ENCODE peak calls at places on chromosomes 5 and 9, in six cellular contexts. E is gastrocnemius medialis, M is IMR-90, Y is adrenal gland, X is cardiac muscle cell, W is brain microvascular endothelial cell. U is an unnamed sample.

GRCh38 chr9:91953723-91954122 is 3.7 kb upstream of the ROR2 start:
- DNase-seq in E (no peak), M (no peak), Y (no peak), X (no peak), W (no peak), U (no peak)

GRCh38 chr9:113307401-113307975 is 4.3 kb upstream of the RNF183 start:
- DNase-seq in E (no peak), M (no peak), Y (no peak), X (no peak), W (no peak), U (no peak)

GRCh38 chr9:29449294-29449693 is 1876.0 kb upstream of the C9orf72 start:
- DNase-seq in E (no peak), M (no peak), Y (no peak), X (no peak), W (no peak), U (no peak)

GRCh38 chr9:89405832-89406231 is 87.5 kb downstream of the SECISBP2 start:
- DNase-seq in E (no peak), M (no peak), Y (no peak), X (no peak), W (no peak), U (no peak)

GRCh38 chr9:111016046-111017026 is 21.9 kb downstream of the LPAR1 start:
- DNase-seq in E (no peak), M (peak), Y (no peak), X (peak), W (peak), U (no peak)

GRCh38 chr9:70398145-70398556 is 16.3 kb downstream of the KLF9 start:
- DNase-seq in E (no peak), M (no peak), Y (no peak), X (no peak), W (no peak), U (no peak)

GRCh38 chr5:124639095-124639665 is 107.3 kb downstream of the ZNF608 start:
- DNase-seq in E (no peak), M (no peak), Y (no peak), X (no peak), W (no peak), U (no peak)

GRCh38 chr5:157456301-157456700 is 3.7 kb upstream of the NIPAL4 start:
- DNase-seq in E (no peak), M (no peak), Y (no peak), X (no peak), W (no peak), U (no peak)

GRCh38 chr5:97042981-97043380 is 99.4 kb downstream of the LIX1 start:
- DNase-seq in E (no peak), M (no peak), Y (no peak), X (peak), W (no peak), U (no peak)

GRCh38 chr9:6490863-6491262 is 77.9 kb downstream of the UHRF2 start:
- DNase-seq in E (no peak), M (no peak), Y (no peak), X (no peak), W (no peak), U (no peak)

GRCh38 chr5:174503461-174504265 is 220.7 kb upstream of the MSX2 start:
- DNase-seq in E (no peak), M (peak), Y (no peak), X (no peak), W (no peak), U (no peak)

GRCh38 chr9:110206388-110206787 is 1.6 kb downstream of the C9orf152 start:
- DNase-seq in E (no peak), M (no peak), Y (no peak), X (no peak), W (no peak), U (no peak)

GRCh38 chr5:74122979-74123575 is 497.1 kb downstream of the ARHGEF28 start:
- DNase-seq in E (no peak), M (no peak), Y (no peak), X (no peak), W (peak), U (no peak)

DNA sequence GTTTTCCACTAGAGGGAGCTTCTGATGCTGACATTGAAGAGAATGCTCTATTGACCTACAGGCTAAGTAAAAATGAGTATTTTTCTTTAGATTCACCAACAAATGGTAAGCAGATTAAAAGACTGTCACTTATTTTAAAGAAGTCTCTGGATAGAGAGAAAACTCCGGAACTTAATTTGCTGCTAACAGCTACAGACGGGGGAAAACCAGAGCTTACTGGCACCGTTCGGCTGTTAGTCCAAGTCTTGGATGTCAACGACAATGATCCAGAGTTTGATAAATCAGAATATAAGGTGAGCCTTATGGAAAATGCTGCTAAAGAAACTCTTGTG is 764 bp downstream of the PCDHA11 start:
- DNase-seq in E (no peak), M (no peak), Y (no peak), X (no peak), W (no peak), U (no peak)
- TF ChIP-seq CTCF in E (no peak), M (no peak), Y (no peak), X (no peak), W (no peak), U (no peak)

GRCh38 chr9:35111006-35111933 is 4.4 kb downstream of the ATOSB start:
- DNase-seq in E (peak), M (peak), Y (peak), X (peak), W (peak), U (peak)
- H3K27ac ChIP-seq in E (peak), M (peak), Y (peak), X (peak), W (peak), U (peak)

DNA sequence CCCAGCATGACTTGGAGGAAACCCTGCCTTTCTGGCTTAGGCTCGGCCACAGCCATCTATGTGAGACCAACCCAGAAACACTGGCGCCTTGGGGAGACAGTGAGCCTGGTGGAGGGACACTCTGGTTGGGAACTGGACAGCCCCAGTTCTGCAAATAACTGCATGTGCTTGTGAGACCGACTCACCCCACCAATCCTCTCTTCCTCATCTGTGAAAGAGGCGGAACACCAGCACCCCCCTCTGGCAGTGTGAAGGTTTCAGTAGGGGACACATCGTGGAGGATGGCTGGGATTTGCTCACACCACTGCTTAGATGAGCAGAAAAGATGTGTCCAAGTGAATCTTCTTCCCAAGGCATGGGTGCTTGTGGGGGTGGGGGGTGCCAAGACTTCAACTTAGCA is 43.4 kb upstream of the N4BP3 start:
- DNase-seq in E (no peak), M (peak), Y (no peak), X (peak), W (peak), U (peak)
- TF ChIP-seq CTCF in E (no peak), M (peak), Y (no peak), X (peak), W (peak), U (peak)

GRCh38 chr5:78791416-78792100 is 143.0 kb upstream of the LHFPL2 start:
- DNase-seq in E (no peak), M (no peak), Y (no peak), X (no peak), W (no peak), U (no peak)
- H3K27ac ChIP-seq in E (no peak), M (no peak), Y (no peak), X (no peak), W (no peak), U (no peak)

DNA sequence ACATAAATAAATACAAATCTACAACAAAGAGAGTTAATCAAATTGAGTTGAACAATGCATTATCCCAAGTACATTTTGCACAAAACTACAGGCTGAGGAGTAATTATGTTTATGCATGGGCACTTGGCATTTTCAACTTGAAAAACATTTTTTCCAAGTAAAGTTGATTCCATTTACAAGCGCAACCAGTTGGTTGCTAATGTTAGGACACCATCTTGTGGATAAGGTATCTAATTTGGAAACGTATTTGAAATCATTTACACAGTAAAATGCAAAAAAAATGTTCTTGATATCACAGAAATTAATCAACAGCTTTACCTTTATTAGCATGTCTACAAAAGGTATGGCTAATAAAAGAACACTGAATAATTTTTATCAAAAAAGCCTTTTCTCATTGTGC is 18.8 kb downstream of the FTMT start:
- DNase-seq in E (no peak), M (peak), Y (no peak), X (no peak), W (no peak), U (no peak)
- TF ChIP-seq CTCF in E (no peak), M (peak), Y (peak), X (no peak), W (no peak), U (peak)

GRCh38 chr5:81524015-81524414 is 130.1 kb upstream of the ACOT12 start:
- DNase-seq in E (no peak), M (no peak), Y (no peak), X (no peak), W (no peak), U (no peak)

GRCh38 chr5:81520769-81521168 is 126.8 kb upstream of the ACOT12 start:
- DNase-seq in E (no peak), M (no peak), Y (no peak), X (no peak), W (no peak), U (no peak)

GRCh38 chr5:81530919-81531318 is 137.0 kb upstream of the ACOT12 start:
- DNase-seq in E (no peak), M (peak), Y (no peak), X (no peak), W (peak), U (no peak)

GRCh38 chr5:81522571-81522970 is 128.6 kb upstream of the ACOT12 start:
- DNase-seq in E (no peak), M (no peak), Y (no peak), X (peak), W (no peak), U (no peak)

DNA sequence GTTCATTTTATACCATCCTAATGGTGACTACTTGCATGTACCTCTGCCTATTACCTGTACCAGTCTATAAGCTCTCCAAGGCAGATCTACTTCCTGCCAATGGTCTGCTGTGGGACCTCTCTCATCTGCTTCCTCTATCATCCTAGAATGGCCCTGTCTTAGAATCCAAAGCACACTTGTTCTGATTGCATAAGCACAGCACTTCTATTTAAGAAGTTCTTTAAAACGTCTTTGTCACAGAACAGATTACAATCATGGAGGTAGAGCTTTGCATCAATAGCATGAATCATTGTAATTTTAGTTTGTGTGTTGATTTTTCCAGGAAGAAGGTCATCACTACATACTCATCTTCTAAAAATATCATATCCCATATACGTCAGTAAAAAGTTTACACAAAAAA is 131.8 kb upstream of the ACOT12 start:
- DNase-seq in E (no peak), M (peak), Y (no peak), X (no peak), W (no peak), U (no peak)
- H3K27ac ChIP-seq in E (no peak), M (no peak), Y (no peak), X (no peak), W (no peak), U (peak)

DNA sequence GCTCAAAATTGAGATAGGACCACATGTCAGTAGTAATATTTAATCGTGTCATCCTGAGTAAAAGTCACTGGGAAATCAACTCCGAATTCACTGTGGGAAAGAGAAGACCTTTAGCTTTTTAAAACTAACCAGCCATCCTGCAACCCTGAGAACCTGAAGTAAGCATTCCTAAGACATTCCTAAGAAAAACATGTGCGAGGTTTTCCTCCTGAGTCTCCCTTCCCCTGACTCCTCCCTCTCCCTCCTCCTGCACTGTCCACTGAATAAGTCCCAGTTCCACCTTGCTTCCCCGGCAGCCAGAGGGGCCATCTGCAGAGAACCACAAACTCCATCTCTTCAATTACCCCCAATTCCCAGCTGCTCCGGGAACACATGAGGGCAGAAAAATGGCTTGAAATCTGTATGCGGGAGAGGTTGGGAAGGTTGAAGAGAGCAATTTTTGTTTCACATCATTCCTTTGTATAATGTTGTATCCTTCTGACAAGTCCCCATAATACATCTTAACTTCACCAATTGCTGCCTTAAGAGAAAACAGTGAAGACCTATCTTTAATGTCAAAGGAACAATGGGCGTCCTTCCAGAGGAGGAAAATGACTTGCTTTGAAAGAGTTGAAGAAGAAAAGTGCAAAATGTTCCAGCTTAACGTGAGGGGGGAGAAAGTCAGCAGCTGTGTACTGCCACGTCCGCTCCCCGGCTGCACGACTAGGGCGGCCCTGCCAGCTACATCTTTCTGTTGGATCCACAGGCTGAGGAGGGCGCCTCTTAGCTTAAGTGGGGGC is 186.3 kb downstream of the ZNF462 start:
- DNase-seq in E (no peak), M (no peak), Y (no peak), X (no peak), W (no peak), U (no peak)
- TF ChIP-seq CTCF in E (no peak), M (no peak), Y (no peak), X (no peak), W (no peak), U (no peak)

GRCh38 chr9:96215841-96216240 is 86.1 kb downstream of the HSD17B3 start:
- DNase-seq in E (no peak), M (no peak), Y (no peak), X (no peak), W (no peak), U (no peak)
- H3K27ac ChIP-seq in E (no peak), M (no peak), Y (no peak), X (no peak), W (no peak), U (no peak)

DNA sequence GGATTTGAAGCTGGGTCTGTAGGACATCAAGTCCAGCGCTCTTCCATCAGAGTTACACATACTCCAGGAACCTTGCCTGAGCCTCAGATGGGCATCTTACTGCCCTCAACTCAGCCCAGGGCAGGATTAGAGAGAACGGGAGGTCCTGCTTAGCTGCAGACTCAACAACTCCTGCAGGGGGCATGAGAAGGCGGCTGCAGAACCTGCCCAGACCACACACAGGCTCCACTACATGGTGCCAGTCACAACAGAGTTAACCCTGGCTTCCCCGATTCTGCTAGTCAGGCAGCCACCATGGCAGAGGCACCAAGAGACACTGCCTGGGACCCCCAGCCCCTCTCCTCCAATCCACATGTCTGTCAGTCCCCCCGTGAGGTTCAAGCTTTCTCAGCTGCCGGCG is 23.9 kb upstream of the CPLX2 start:
- DNase-seq in E (no peak), M (peak), Y (no peak), X (peak), W (no peak), U (no peak)
- TF ChIP-seq CTCF in E (no peak), M (peak), Y (peak), X (no peak), W (peak), U (peak)

DNA sequence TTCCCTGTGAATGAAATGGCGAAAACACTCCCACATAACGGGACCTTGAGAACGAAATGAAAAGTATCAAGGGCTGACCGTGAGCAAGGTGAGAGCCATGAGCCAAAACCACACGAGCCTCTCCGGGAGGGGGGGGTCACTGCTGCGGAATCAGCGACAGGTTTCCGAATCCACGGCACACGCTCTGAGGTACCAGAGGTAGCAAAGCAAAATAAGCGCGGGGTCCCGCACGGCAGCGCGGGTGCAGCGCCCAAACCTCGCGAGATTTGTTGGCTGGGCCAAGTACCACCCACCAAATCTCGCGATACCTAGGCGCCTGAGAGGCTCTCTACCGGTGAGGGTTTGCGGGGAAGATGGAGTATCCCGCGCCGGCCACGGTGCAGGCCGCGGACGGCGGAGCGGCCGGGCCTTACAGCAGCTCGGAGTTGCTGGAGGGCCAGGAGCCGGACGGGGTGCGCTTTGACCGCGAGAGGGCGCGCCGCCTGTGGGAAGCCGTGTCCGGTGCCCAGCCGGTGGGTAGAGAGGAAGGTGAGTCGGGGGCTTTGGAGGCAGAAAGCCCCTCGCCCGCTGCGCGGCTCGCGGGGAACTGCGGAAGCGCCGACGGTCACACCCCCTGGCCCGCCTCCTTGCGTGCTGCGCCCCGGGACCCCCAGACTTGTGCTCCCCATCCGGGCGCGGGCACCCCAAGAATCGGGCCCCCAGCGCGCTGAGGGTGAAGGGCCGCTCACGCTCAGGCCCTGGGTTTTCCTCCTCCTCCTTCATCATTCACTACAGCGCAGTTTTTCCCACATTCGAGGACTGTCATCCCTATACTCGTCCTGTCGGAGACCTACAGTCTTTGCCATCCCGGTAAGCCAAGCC is at the start of gene ZNF346:
- DNase-seq in E (peak), M (peak), Y (peak), X (peak), W (peak), U (peak)
- H3K27ac ChIP-seq in E (peak), M (peak), Y (no peak), X (peak), W (peak), U (peak)

U was measured in DND-41.